ENCODE peak calls at places on chromosomes 5 and 9, in ten cellular contexts. Y is erythroblast; Q is mucosa of descending colon; H is MCF 10A; M is NCI-H2029; Z is stimulated activated CD8-positive, alpha-beta memory T cell treated with anti-CD3 and anti-CD28 coated beads, Interleukin-7, amount 100 ng/mL, for 24 hours; L is astrocyte of the spinal cord; S is memory B cell; A is KG1; F is left cardiac atrium. E is an unnamed sample.

GRCh38 chr9:6787793-6788174 is 30.0 kb downstream of the KDM4C start:
- DNase-seq in Y (no peak), Q (no peak), H (no peak), M (no peak), Z (no peak), L (no peak), S (no peak), A (no peak), F (no peak), E (no peak)

GRCh38 chr9:18676501-18676900 is 202.5 kb downstream of the ADAMTSL1 start:
- DNase-seq in Y (no peak), Q (no peak), H (no peak), M (no peak), Z (no peak), L (no peak), S (no peak), A (no peak), F (no peak), E (no peak)

GRCh38 chr5:58886315-58887207 is 303.7 kb downstream of the RAB3C start:
- DNase-seq in Y (peak), Q (no peak), H (peak), M (peak), Z (peak), L (peak), S (peak), A (peak), F (peak), E (peak)

GRCh38 chr5:61467766-61468482 is 135.9 kb downstream of the ZSWIM6 start:
- DNase-seq in Y (no peak), Q (no peak), H (peak), M (no peak), Z (no peak), L (peak), S (no peak), A (no peak), F (no peak), E (no peak)

GRCh38 chr5:124986667-124987066 is 240.2 kb upstream of the ZNF608 start:
- DNase-seq in Y (no peak), Q (no peak), H (peak), M (no peak), Z (no peak), L (no peak), S (no peak), A (no peak), F (no peak), E (no peak)

GRCh38 chr5:135881244-135881643 is 14.4 kb downstream of the IL9 start:
- DNase-seq in Y (no peak), Q (no peak), H (no peak), M (no peak), Z (no peak), L (no peak), S (no peak), A (no peak), F (no peak), E (no peak)

GRCh38 chr9:137077758-137078693 is 709 bp downstream of the UAP1L1 start:
- DNase-seq in Y (no peak), Q (peak), H (no peak), M (no peak), Z (no peak), L (no peak), S (no peak), A (peak), F (no peak), E (no peak)

GRCh38 chr9:36924071-36924470 is 110.0 kb downstream of the PAX5 start:
- DNase-seq in Y (no peak), Q (no peak), H (peak), M (peak), Z (no peak), L (peak), S (no peak), A (no peak), F (no peak), E (no peak)

GRCh38 chr5:82641362-82641988 is 363.3 kb upstream of the RPS23 start:
- DNase-seq in Y (peak), Q (no peak), H (peak), M (peak), Z (no peak), L (peak), S (no peak), A (peak), F (peak), E (peak)

GRCh38 chr5:138702827-138703194 is 50.4 kb upstream of the CTNNA1 start:
- DNase-seq in Y (no peak), Q (no peak), H (no peak), M (no peak), Z (no peak), L (no peak), S (no peak), A (no peak), F (no peak), E (no peak)

GRCh38 chr9:135126480-135127187 is 39.2 kb downstream of the OLFM1 start:
- DNase-seq in Y (no peak), Q (no peak), H (peak), M (no peak), Z (no peak), L (no peak), S (no peak), A (no peak), F (no peak), E (no peak)

GRCh38 chr5:149543361-149544198 is 7.7 kb downstream of the CSNK1A1 start:
- DNase-seq in Y (peak), Q (no peak), H (no peak), M (no peak), Z (no peak), L (no peak), S (no peak), A (no peak), F (no peak), E (no peak)

GRCh38 chr9:14127656-14128055 is 186.3 kb downstream of the NFIB start:
- DNase-seq in Y (no peak), Q (no peak), H (no peak), M (no peak), Z (no peak), L (no peak), S (no peak), A (no peak), F (no peak), E (no peak)

GRCh38 chr5:117084052-117084451 is 509.4 kb upstream of the SEMA6A start:
- DNase-seq in Y (no peak), Q (no peak), H (no peak), M (no peak), Z (no peak), L (no peak), S (no peak), A (no peak), F (no peak), E (no peak)

GRCh38 chr5:136424835-136425694 is 59.7 kb upstream of the TRPC7 start:
- DNase-seq in Y (peak), Q (peak), H (peak), M (peak), Z (peak), L (peak), S (no peak), A (peak), F (peak), E (no peak)

GRCh38 chr9:104871961-104872527 is 55.9 kb downstream of the ABCA1 start:
- DNase-seq in Y (no peak), Q (no peak), H (no peak), M (no peak), Z (no peak), L (no peak), S (no peak), A (no peak), F (no peak), E (no peak)

GRCh38 chr5:67447732-67448131 is 251.1 kb upstream of the CD180 start:
- DNase-seq in Y (no peak), Q (no peak), H (no peak), M (no peak), Z (no peak), L (no peak), S (no peak), A (no peak), F (no peak), E (no peak)

GRCh38 chr9:129783516-129784361 is 19.2 kb upstream of the TOR1B start:
- DNase-seq in Y (peak), Q (no peak), H (peak), M (peak), Z (peak), L (peak), S (peak), A (peak), F (peak), E (peak)